ENCODE peak calls at places on chromosomes 1 and 21, in seven cellular contexts. A is trophoblast cell, B is IMR-90, M is mesendoderm, J is neuronal stem cell, P is H1, L is mesenchymal stem cell. C is an unnamed sample.

GRCh38 chr1:107687846-107688753 is 276.9 kb downstream of the VAV3 start:
- DNase-seq in A (peak; percentile 79), M (peak; percentile 14), J (no peak), L (peak; percentile 20), B (no peak), P (no peak), C (no peak)

GRCh38 chr1:24169286-24169685 is 17.8 kb downstream of the IFNLR1 start:
- DNase-seq in J (no peak), L (no peak), M (no peak), P (no peak), B (no peak), A (no peak), C (no peak)

GRCh38 chr1:1260843-1261560 is 12.7 kb downstream of the UBE2J2 start:
- DNase-seq in M (no peak), A (no peak), P (no peak), J (no peak), L (no peak), B (no peak), C (no peak)

GRCh38 chr1:176521211-176521610 is 58.2 kb downstream of the PAPPA2 start:
- DNase-seq in B (no peak), M (no peak), P (no peak), J (no peak), L (no peak), A (no peak), C (no peak)

GRCh38 chr1:212968385-212968863 is 18.1 kb downstream of the VASH2 start:
- DNase-seq in B (no peak), J (no peak), L (no peak), M (no peak), A (no peak), P (no peak), C (peak; percentile 35)

GRCh38 chr1:91604632-91605031 is 104.0 kb downstream of the CDC7 start:
- DNase-seq in M (no peak), B (peak; percentile 60), P (no peak), A (no peak), J (no peak), L (no peak), C (no peak)

GRCh38 chr1:3306583-3307285 is 147.7 kb upstream of the ARHGEF16 start:
- DNase-seq in M (no peak), P (no peak), A (no peak), L (peak; percentile 49), B (peak; percentile 72), J (no peak), C (no peak)

GRCh38 chr21:27451116-27451515 is 484.2 kb upstream of the ADAMTS5 start:
- DNase-seq in B (no peak), L (no peak), M (no peak), J (no peak), A (no peak), P (no peak), C (no peak)

GRCh38 chr1:77348561-77348960 is 66.7 kb downstream of the AK5 start:
- DNase-seq in A (no peak), J (no peak), B (no peak), L (no peak), P (no peak), M (no peak), C (no peak)

GRCh38 chr1:177959793-177960515 is 9.9 kb downstream of the SEC16B start:
- DNase-seq in P (no peak), A (no peak), M (peak; percentile 33), L (peak; percentile 36), J (no peak), B (peak; percentile 68), C (no peak)

GRCh38 chr1:180230416-180230790 is 339 bp downstream of the LHX4 start:
- DNase-seq in L (no peak), B (no peak), M (no peak), A (no peak), J (no peak), P (no peak), C (no peak)

GRCh38 chr1:88001460-88001859 is 672.8 kb downstream of the LMO4 start:
- DNase-seq in A (no peak), J (no peak), P (no peak), B (peak; percentile 49), L (no peak), M (peak; percentile 8), C (no peak)

GRCh38 chr1:9942939-9943807 is at the start of the genes LZIC and NMNAT1:
- DNase-seq in A (peak; percentile 92), B (peak; percentile 93), P (peak; percentile 94), M (peak; percentile 97), J (peak; percentile 88), L (peak; percentile 96), C (peak; percentile 95)

GRCh38 chr1:116738673-116739370 is 15.4 kb upstream of the CD2 start:
- DNase-seq in B (no peak), A (no peak), J (no peak), P (no peak), L (no peak), M (no peak), C (no peak)

GRCh38 chr1:77282187-77282865 is 507 bp downstream of the AK5 start:
- DNase-seq in J (peak; percentile 45), A (no peak), B (peak; percentile 35), M (peak; percentile 57), P (peak; percentile 80), L (peak; percentile 58), C (peak; percentile 48)

GRCh38 chr1:231032963-231033362 is 7.1 kb downstream of the FAM89A start:
- DNase-seq in J (no peak), B (no peak), M (no peak), A (no peak), L (peak; percentile 52), P (no peak), C (no peak)

GRCh38 chr1:217647791-217648190 is 16.6 kb downstream of the SPATA17 start:
- DNase-seq in B (no peak), M (no peak), P (no peak), L (no peak), J (no peak), A (peak; percentile 10), C (no peak)

GRCh38 chr1:25055045-25055780 is 125.1 kb upstream of the RUNX3 start:
- DNase-seq in P (no peak), B (no peak), M (no peak), A (no peak), L (no peak), J (no peak), C (no peak)

GRCh38 chr1:3547055-3548005 is 64.0 kb downstream of the MEGF6 start:
- DNase-seq in P (no peak), B (no peak), M (peak; percentile 63), J (no peak), L (no peak), A (peak; percentile 87), C (peak; percentile 52)

DNA sequence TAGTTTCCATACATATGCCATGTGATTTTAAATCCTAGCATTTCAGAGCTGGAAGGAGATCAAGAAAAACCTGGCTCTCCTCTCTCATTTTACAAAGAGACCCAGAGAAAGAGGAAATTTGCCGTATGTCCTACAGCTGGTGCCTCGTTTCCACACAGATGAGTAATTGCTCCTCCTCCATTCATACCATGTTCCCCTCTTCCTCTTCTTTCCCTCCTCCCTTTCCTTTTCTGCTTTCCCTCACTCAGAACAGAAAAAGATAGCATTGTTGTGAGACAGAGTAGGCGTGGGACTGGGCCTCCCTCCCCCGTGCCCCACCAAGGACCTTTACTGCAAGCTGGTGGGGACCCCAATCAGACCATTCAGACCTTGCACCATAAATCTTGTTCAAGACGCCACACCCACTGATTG is 13.7 kb upstream of the SLC44A3 start:
- DNase-seq in M (no peak), A (no peak), J (no peak), B (peak; percentile 57), P (no peak), L (peak; percentile 63), C (no peak)
- H3K4me2 ChIP-seq in M (no peak overlapping the region), A (no peak overlapping the region), J (no peak overlapping the region), B (peak overlapping the region; percentile 20), P (no peak overlapping the region), L (peak overlapping the region; percentile 26), C (no peak overlapping the region)

DNA sequence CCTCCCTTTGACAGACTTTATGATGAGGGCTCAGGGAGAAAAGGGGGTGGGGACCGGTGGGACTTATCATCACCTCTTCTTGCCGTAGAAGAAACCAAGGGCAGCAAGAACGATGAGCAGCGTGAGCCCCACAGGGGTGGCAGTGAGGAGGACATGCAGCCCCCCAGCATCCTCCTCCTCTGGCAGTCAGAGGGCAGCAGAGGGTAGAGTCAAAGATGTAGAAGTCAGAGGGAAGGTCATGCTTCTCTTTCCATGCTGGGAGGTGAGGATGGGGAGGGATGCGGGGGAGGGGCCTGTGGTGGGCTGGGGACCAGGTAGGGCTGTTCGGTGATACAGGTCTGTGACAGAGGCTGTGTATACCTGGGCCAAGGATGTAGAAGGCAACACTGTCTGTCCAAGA is 14.8 kb downstream of the INSRR start:
- DNase-seq in L (no peak), P (no peak), J (no peak), A (no peak), B (no peak), M (no peak), C (no peak)
- H3K27me3 ChIP-seq in L (peaks cover 96% of the 10 kb centered on the region), P (peaks cover 74% of the 10 kb centered on the region), J (peaks cover 79% of the 10 kb centered on the region), A (peaks cover 56% of the 10 kb centered on the region), B (peaks cover 92% of the 10 kb centered on the region), M (peaks cover 41% of the 10 kb centered on the region), C (peaks cover 60% of the 10 kb centered on the region)

DNA sequence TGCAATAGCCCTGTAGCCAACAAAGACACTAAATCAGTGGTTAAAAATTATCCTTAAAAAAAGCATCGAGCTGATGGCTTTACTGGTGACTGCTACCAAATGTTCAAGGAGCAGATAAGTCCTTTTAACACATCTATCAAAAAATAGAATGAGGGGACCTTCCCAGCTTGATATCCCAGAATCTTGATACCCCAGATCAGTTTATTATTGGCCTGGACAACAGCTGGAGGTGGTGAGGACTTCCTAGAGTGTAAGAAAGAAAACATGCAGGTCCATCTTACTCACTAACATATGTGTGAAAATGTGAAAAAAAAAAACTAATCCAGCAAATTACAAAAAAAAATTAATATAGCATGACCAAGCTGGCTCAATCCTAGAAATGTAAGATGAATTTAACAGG is 21.3 kb downstream of the CHIT1 start:
- DNase-seq in M (no peak), B (no peak), P (no peak), L (no peak), J (no peak), A (no peak), C (no peak)
- H3K23ac ChIP-seq in M (no peak overlapping the region), B (no peak overlapping the region), P (no peak overlapping the region), L (no peak overlapping the region), J (no peak overlapping the region), A (no peak overlapping the region), C (no peak overlapping the region)

DNA sequence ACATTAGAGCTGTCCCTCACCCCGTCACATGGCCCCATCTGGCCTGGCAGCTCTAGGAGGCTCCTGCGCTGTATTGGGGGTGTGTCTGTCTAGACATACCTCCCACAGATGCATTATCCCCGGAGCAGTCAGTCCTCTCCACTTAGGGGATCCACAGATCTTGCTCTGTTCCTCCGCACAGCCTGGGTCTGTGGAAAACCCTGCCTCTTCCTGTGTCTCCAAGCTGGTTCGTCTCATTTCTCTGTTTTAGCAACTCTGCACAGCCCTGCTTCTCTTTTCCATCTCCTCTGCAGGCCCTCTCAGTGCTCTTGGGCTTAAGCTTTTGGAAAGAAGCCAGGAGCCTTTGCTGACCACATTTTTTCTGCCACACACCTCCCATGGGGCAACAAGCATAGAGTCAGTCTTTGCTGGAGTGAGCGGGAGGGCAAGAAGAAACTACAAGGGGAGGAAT is 241.5 kb downstream of the FOXD2 start:
- DNase-seq in J (no peak), B (no peak), A (no peak), M (no peak), P (peak; percentile 29), L (no peak), C (peak; percentile 12)
- H3K4me2 ChIP-seq in J (no peak overlapping the region), B (no peak overlapping the region), A (no peak overlapping the region), M (no peak overlapping the region), P (no peak overlapping the region), L (no peak overlapping the region), C (no peak overlapping the region)